ENCODE peak calls at places on chromosome 11, in eight cellular contexts. P is neural progenitor cell, C is cardiac fibroblast, K is H9, A is astrocyte of the spinal cord, L is tibial nerve, D is AG09309, I is GM23338. R is an unnamed sample.

GRCh38 chr11:19770277-19770676 is 57.6 kb downstream of the NAV2 start:
- DNase-seq in K (no peak), L (no peak), C (no peak), I (no peak), D (no peak), A (no peak), P (no peak), R (no peak)

GRCh38 chr11:115695677-115696451 is 191.6 kb upstream of the CADM1 start:
- DNase-seq in C (no peak), A (no peak), P (peak), D (no peak), L (no peak), K (no peak), I (no peak), R (no peak)

GRCh38 chr11:94774345-94774744 is 6.2 kb downstream of the AMOTL1 start:
- DNase-seq in K (no peak), A (no peak), L (no peak), P (no peak), I (no peak), C (no peak), D (no peak), R (peak)

GRCh38 chr11:66976048-66976467 is 954 bp downstream of the C11orf86 start:
- DNase-seq in A (no peak), K (peak), P (peak), D (no peak), C (peak), I (peak), L (no peak), R (no peak)

GRCh38 chr11:1341928-1342524 is 32.6 kb upstream of the TOLLIP start:
- DNase-seq in L (no peak), P (no peak), I (no peak), D (peak), A (no peak), K (no peak), C (peak), R (peak)

GRCh38 chr11:123373754-123374621 is 56.1 kb upstream of the GRAMD1B start:
- DNase-seq in L (no peak), A (no peak), I (no peak), C (no peak), K (no peak), D (no peak), P (no peak), R (no peak)

GRCh38 chr11:30143098-30143705 is 87.6 kb upstream of the FSHB start:
- DNase-seq in I (peak), A (peak), D (no peak), P (peak), L (no peak), C (peak), K (peak), R (peak)

GRCh38 chr11:124740277-124740882 is 638 bp downstream of the NRGN start:
- DNase-seq in A (no peak), L (no peak), K (peak), P (peak), C (peak), I (peak), D (no peak), R (peak)

GRCh38 chr11:11985016-11985715 is 23.3 kb downstream of the DKK3 start:
- DNase-seq in L (no peak), D (no peak), K (peak), C (peak), I (no peak), P (no peak), A (peak), R (peak)

GRCh38 chr11:119056397-119056999 is 507 bp downstream of the HYOU1 start:
- DNase-seq in P (peak), I (peak), D (no peak), C (peak), L (no peak), A (no peak), K (peak), R (no peak)

GRCh38 chr11:106234794-106235193 is 157.3 kb downstream of the AASDHPPT start:
- DNase-seq in L (no peak), P (no peak), C (no peak), K (no peak), D (no peak), A (no peak), I (no peak), R (no peak)

GRCh38 chr11:62546937-62547625 is 475 bp upstream of the AHNAK start:
- DNase-seq in L (peak), K (no peak), I (peak), P (peak), A (peak), D (no peak), C (peak), R (peak)

GRCh38 chr11:2898366-2899079 is 12.9 kb upstream of the CDKN1C start:
- DNase-seq in C (peak), I (no peak), P (no peak), A (peak), D (peak), K (no peak), L (peak), R (peak)

GRCh38 chr11:24234822-24235508 is 261.9 kb upstream of the LUZP2 start:
- DNase-seq in C (peak), I (peak), L (no peak), P (peak), D (no peak), K (no peak), A (peak), R (peak)

GRCh38 chr11:45828996-45829395 is 18.3 kb upstream of the CRY2 start:
- DNase-seq in C (no peak), I (no peak), P (no peak), L (no peak), K (no peak), A (no peak), D (no peak), R (no peak)

GRCh38 chr11:125086633-125087296 is 23.7 kb downstream of the SLC37A2 start:
- DNase-seq in L (no peak), I (no peak), D (no peak), K (no peak), P (no peak), C (no peak), A (no peak), R (no peak)

GRCh38 chr11:2726964-2727363 is 27.2 kb upstream of the KCNQ1OT1 start:
- DNase-seq in K (no peak), C (no peak), A (no peak), I (no peak), L (no peak), D (no peak), P (no peak), R (no peak)

GRCh38 chr11:71410363-71410966 is 37.7 kb downstream of the DHCR7 start:
- DNase-seq in C (no peak), A (no peak), I (no peak), L (no peak), D (no peak), P (no peak), K (no peak), R (no peak)

GRCh38 chr11:21975242-21975641 is 217.6 kb upstream of the ANO5 start:
- DNase-seq in A (no peak), I (no peak), D (no peak), P (peak), K (no peak), L (no peak), C (no peak), R (no peak)

GRCh38 chr11:111514216-111515031 is at the start of gene HOATZ:
- DNase-seq in A (peak), L (no peak), P (peak), D (no peak), I (peak), C (peak), K (peak), R (no peak)

GRCh38 chr11:70073881-70074371 is 4.2 kb upstream of the ANO1 start:
- DNase-seq in C (peak), P (no peak), L (no peak), I (peak), D (no peak), A (peak), K (peak), R (peak)

GRCh38 chr11:15006139-15006759 is 34.1 kb upstream of the CALCA start:
- DNase-seq in C (peak), A (peak), D (peak), L (no peak), K (peak), I (peak), P (peak), R (peak)

GRCh38 chr11:70532066-70532440 is 133.7 kb downstream of the CTTN start:
- DNase-seq in P (no peak), D (no peak), I (peak), K (no peak), L (no peak), A (no peak), C (no peak), R (no peak)

GRCh38 chr11:64867748-64868462 is 10.5 kb downstream of the EHD1 start:
- DNase-seq in C (peak), P (no peak), L (no peak), K (no peak), D (no peak), A (no peak), I (no peak), R (no peak)

GRCh38 chr11:65418431-65418680 is 4.2 kb upstream of the NEAT1 start:
- DNase-seq in C (peak), D (no peak), A (no peak), I (no peak), L (no peak), K (no peak), P (no peak), R (no peak)

GRCh38 chr11:70456921-70457532 is 58.7 kb downstream of the CTTN start:
- DNase-seq in K (no peak), L (no peak), P (no peak), D (no peak), A (peak), I (no peak), C (peak), R (peak)

GRCh38 chr11:877565-877964 is 33.0 kb downstream of the CHID1 start:
- DNase-seq in K (peak), I (peak), C (no peak), A (no peak), L (no peak), P (peak), D (no peak), R (peak)

GRCh38 chr11:105211806-105212531 is 72.4 kb upstream of the CARD18 start:
- DNase-seq in L (no peak), A (peak), K (no peak), D (no peak), C (peak), P (no peak), I (no peak), R (no peak)

GRCh38 chr11:12139144-12139881 is 28.9 kb downstream of the MICAL2 start:
- DNase-seq in L (no peak), P (no peak), D (no peak), I (no peak), A (peak), K (no peak), C (peak), R (peak)

GRCh38 chr11:4865855-4866254 is 15.8 kb upstream of the OR51T1 start:
- DNase-seq in K (no peak), A (no peak), C (no peak), D (no peak), P (no peak), I (no peak), L (no peak), R (no peak)

GRCh38 chr11:61952882-61953281 is 2.7 kb downstream of the BEST1 start:
- DNase-seq in D (no peak), C (no peak), K (no peak), L (no peak), P (no peak), A (no peak), I (no peak), R (no peak)

GRCh38 chr11:24386551-24387404 is 110.1 kb upstream of the LUZP2 start:
- DNase-seq in P (peak), L (no peak), D (no peak), K (no peak), C (peak), A (peak), I (peak), R (peak)

GRCh38 chr11:59158206-59159068 is 13.5 kb upstream of the DTX4 start:
- DNase-seq in L (peak), I (peak), C (peak), D (peak), P (peak), A (peak), K (peak), R (peak)

GRCh38 chr11:8235925-8236324 is 27.8 kb downstream of the LMO1 start:
- DNase-seq in K (no peak), P (no peak), D (no peak), I (no peak), L (no peak), C (no peak), A (no peak), R (no peak)

GRCh38 chr11:100004541-100004940 is 682.5 kb upstream of the ARHGAP42 start:
- DNase-seq in C (no peak), P (no peak), K (no peak), D (no peak), I (no peak), A (no peak), L (no peak), R (peak)

GRCh38 chr11:119726585-119727522 is 2.1 kb downstream of the NECTIN1 start:
- DNase-seq in P (peak), C (no peak), L (no peak), I (peak), D (no peak), A (no peak), K (peak), R (no peak)

GRCh38 chr11:31995031-31995430 is 95.8 kb upstream of the RCN1 start:
- DNase-seq in L (no peak), K (no peak), C (no peak), D (no peak), I (no peak), P (no peak), A (no peak), R (no peak)

GRCh38 chr11:134586726-134587125 is 174.7 kb upstream of the B3GAT1 start:
- DNase-seq in I (no peak), P (no peak), L (no peak), D (no peak), K (peak), A (no peak), C (no peak), R (no peak)

GRCh38 chr11:89491141-89491690 is at the start of gene NOX4:
- DNase-seq in P (peak), C (peak), K (peak), L (peak), A (peak), D (no peak), I (peak), R (peak)
- TF ChIP-seq CTCF in P (no peak), C (no peak), K (no peak), L (no peak), A (no peak), D (no peak), I (no peak), R (no peak)

GRCh38 chr11:116732740-116733385 is 39.9 kb downstream of the BUD13 start:
- DNase-seq in C (peak), K (peak), P (peak), A (peak), L (peak), D (peak), I (peak), R (peak)

GRCh38 chr11:116733959-116734517 is 38.7 kb downstream of the BUD13 start:
- DNase-seq in D (no peak), P (peak), I (no peak), C (no peak), K (no peak), A (no peak), L (no peak), R (no peak)

GRCh38 chr11:116738975-116739374 is 33.8 kb downstream of the BUD13 start:
- DNase-seq in K (no peak), A (no peak), P (no peak), I (no peak), L (no peak), D (no peak), C (no peak), R (no peak)

GRCh38 chr11:116733386-116733755 is 39.4 kb downstream of the BUD13 start:
- DNase-seq in I (no peak), K (no peak), L (no peak), D (no peak), A (no peak), C (no peak), P (no peak), R (no peak)

DNA sequence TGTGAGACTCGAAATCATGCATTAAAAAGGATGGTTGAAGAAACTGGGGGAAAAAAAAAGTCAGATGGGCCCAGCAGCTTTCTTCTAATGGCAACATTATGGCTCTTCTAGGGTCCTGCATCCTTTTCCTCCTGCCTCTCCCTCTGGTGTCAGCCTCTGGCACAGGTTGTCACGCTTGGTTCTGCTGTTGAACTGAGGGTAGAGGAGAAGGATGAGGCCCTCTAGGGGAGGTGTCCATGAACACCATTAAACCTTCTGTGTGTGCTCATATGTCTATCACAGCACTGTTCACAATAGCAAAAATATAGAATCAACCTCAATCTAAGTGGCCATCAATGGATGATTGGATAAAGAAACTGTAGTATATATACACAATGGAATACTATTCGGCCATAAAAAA is 36.0 kb downstream of the BUD13 start:
- DNase-seq in P (no peak), D (no peak), I (peak), A (no peak), L (no peak), C (no peak), K (no peak), R (no peak)
- TF ChIP-seq CTCF in P (no peak), D (no peak), I (peak), A (no peak), L (no peak), C (no peak), K (peak), R (no peak)

DNA sequence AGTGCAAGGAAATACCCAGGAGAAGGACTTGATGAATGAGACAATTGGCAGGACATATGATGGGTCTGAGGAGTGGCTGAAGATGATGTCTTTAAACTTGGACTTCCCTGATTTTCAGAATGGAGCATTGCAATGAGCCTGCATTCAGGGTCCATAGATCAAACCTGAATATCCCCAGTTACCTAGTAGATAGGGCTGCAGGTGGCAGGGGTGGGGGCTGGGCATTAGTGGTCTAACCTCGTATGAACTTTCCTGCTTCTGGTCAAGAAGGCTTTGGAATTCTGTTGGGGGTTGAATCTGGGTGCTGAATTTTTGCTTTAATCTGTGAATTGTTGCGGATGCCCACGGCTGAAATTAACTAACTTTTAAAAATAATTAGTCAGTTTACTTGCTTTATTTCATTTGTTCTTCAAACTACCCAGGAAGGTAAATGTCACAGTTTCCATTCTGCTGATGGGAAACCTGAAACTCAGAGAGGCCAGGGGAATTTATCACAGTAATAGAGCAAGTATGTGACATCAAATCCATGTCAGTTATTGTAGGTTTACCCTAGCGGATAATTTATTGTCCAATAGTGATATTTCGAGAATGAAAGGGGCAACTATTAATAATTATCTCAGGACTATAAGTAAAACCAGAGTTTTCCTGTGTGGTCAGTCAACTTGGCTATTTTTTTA is 37.0 kb upstream of the TMEM123 start:
- DNase-seq in L (no peak), K (no peak), D (no peak), I (no peak), C (no peak), P (no peak), A (no peak), R (no peak)
- TF ChIP-seq CTCF in L (no peak), K (no peak), D (no peak), I (no peak), C (no peak), P (no peak), A (no peak), R (no peak)

GRCh38 chr11:108666373-108666772 is 1.5 kb downstream of the DDX10 start:
- DNase-seq in I (peak), K (peak), P (no peak), L (no peak), D (no peak), A (no peak), C (no peak), R (peak)
- TF ChIP-seq CTCF in I (no peak), K (peak), P (no peak), L (no peak), D (no peak), A (no peak), C (no peak), R (no peak)

GRCh38 chr11:89201138-89201537 is 23.5 kb downstream of the TYR start:
- DNase-seq in D (no peak), K (no peak), A (no peak), C (no peak), I (no peak), P (no peak), L (no peak), R (no peak)

GRCh38 chr11:89203814-89204213 is 26.1 kb downstream of the TYR start:
- DNase-seq in P (peak), A (no peak), K (no peak), C (no peak), D (no peak), L (no peak), I (peak), R (no peak)

GRCh38 chr11:89205378-89205777 is 27.7 kb downstream of the TYR start:
- DNase-seq in C (peak), D (no peak), P (no peak), K (no peak), L (no peak), I (no peak), A (no peak), R (no peak)
- TF ChIP-seq CTCF in C (no peak), D (no peak), P (peak), K (no peak), L (no peak), I (peak), A (peak), R (peak)

GRCh38 chr11:25838918-25839611 is 492.9 kb upstream of the ANO3 start:
- DNase-seq in P (peak), K (no peak), L (no peak), D (no peak), I (peak), A (no peak), C (no peak), R (no peak)
- TF ChIP-seq CTCF in P (peak), K (peak), L (no peak), D (no peak), I (peak), A (no peak), C (no peak), R (no peak)

DNA sequence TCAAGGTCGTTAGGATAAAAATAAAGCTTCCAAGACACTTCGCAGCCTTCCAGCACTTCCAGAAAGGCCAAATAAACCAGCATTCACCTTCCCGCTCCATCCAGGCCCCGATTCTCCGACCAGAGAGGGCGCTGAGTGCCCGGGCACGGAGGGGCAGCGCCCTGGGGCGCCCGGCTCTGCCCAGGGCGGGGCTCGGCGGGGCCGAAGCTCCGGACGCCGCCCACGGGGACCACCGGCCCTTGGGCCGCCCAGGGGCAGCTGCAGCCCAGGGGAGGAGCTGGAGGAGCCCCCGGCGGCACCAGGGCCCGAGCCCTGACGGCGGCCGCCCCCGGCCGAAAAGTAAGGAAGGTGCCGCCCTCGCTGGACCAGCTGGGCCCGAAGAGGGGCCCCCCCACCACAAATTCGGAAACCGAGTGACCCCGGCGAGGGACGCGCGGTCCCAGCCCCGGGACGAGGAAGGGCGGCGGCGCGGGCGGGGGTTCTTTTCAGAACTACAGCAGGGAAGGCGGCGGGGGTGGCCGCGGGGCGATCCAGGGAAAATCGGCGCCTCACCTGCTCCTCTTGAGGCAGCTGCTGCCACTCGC is 346 bp downstream of the ATL3 start:
- DNase-seq in K (peak), A (no peak), C (no peak), I (peak), P (peak), L (peak), D (no peak), R (no peak)
- TF ChIP-seq CTCF in K (peak), A (peak), C (peak), I (peak), P (peak), L (peak), D (peak), R (peak)